ENCODE peak calls at places on chromosomes 11 and 22, in eight cellular contexts. G, F, M, T, P, Q, N and I are unnamed samples.
A peak's percentile ranks its signal among the peaks of the same experiment; 100 is the strongest.

GRCh38 chr11:117878939-117879475 is 2.5 kb upstream of the FXYD6 start:
- DNase-seq in G (no peak), F (no peak), M (no peak), T (no peak), P (no peak), Q (no peak), N (no peak), I (no peak)

GRCh38 chr22:42700901-42701300 is 19.8 kb downstream of the A4GALT start:
- DNase-seq in G (no peak), F (no peak), M (no peak), T (no peak), P (no peak), Q (no peak), N (no peak), I (no peak)

GRCh38 chr11:77386178-77386577 is 84.7 kb upstream of the GDPD4 start:
- DNase-seq in G (no peak), F (no peak), M (no peak), T (no peak), P (no peak), Q (no peak), N (no peak), I (no peak)

GRCh38 chr22:35914665-35915476 is 113.8 kb downstream of the RBFOX2 start:
- DNase-seq in G (no peak), F (peak; percentile 92), M (peak; percentile 91), T (peak; percentile 50), P (no peak), Q (peak; percentile 75), N (peak; percentile 83), I (no peak)

GRCh38 chr11:46210133-46210636 is 67.3 kb upstream of the CREB3L1 start:
- DNase-seq in G (no peak), F (peak; percentile 87), M (peak; percentile 16), T (no peak), P (peak; percentile 44), Q (no peak), N (peak; percentile 75), I (no peak)

GRCh38 chr11:77633856-77634425 is 3.7 kb downstream of the CLNS1A start:
- DNase-seq in G (no peak), F (peak; percentile 56), M (no peak), T (no peak), P (no peak), Q (no peak), N (no peak), I (no peak)

GRCh38 chr11:74388678-74389327 is 9.4 kb downstream of the PGM2L1 start:
- DNase-seq in G (no peak), F (peak; percentile 62), M (peak; percentile 11), T (no peak), P (peak; percentile 60), Q (peak; percentile 88), N (peak; percentile 37), I (no peak)

GRCh38 chr22:11616811-11617210 is 3911.2 kb upstream of the OR11H1 start:
- DNase-seq in G (no peak), F (no peak), M (no peak), T (no peak), P (no peak), Q (no peak), N (no peak), I (no peak)

GRCh38 chr11:75270896-75271415 is 30.4 kb downstream of the TPBGL start:
- DNase-seq in G (no peak), F (peak; percentile 32), M (no peak), T (no peak), P (peak; percentile 50), Q (peak; percentile 42), N (no peak), I (no peak)

GRCh38 chr11:94650756-94651155 is 83.6 kb downstream of the PIWIL4 start:
- DNase-seq in G (peak; percentile 62), F (peak; percentile 73), M (peak; percentile 78), T (no peak), P (no peak), Q (peak; percentile 46), N (peak; percentile 52), I (no peak)

GRCh38 chr11:36151933-36152580 is 137.2 kb downstream of the COMMD9 start:
- DNase-seq in G (no peak), F (peak; percentile 22), M (no peak), T (no peak), P (no peak), Q (no peak), N (no peak), I (no peak)

GRCh38 chr11:34501500-34501899 is 12.1 kb downstream of the ELF5 start:
- DNase-seq in G (no peak), F (peak; percentile 66), M (no peak), T (no peak), P (no peak), Q (no peak), N (no peak), I (no peak)

GRCh38 chr11:35419713-35420333 is 465 bp upstream of the SLC1A2 start:
- DNase-seq in G (peak; percentile 27), F (no peak), M (no peak), T (no peak), P (peak; percentile 15), Q (no peak), N (no peak), I (no peak)

GRCh38 chr22:19610518-19611253 is 86.5 kb upstream of the CLDN5 start:
- DNase-seq in G (no peak), F (no peak), M (no peak), T (no peak), P (no peak), Q (peak; percentile 68), N (no peak), I (peak; percentile 50)

GRCh38 chr22:24716602-24717001 is 57.9 kb downstream of the PIWIL3 start:
- DNase-seq in G (no peak), F (no peak), M (no peak), T (no peak), P (no peak), Q (no peak), N (no peak), I (no peak)

GRCh38 chr11:60842688-60843605 is 1.0 kb downstream of the CCDC86 start:
- DNase-seq in G (no peak), F (no peak), M (no peak), T (no peak), P (no peak), Q (no peak), N (peak; percentile 29), I (no peak)

GRCh38 chr11:8671242-8671641 is 11.2 kb downstream of the TRIM66 start:
- DNase-seq in G (peak; percentile 17), F (peak; percentile 94), M (peak; percentile 92), T (no peak), P (no peak), Q (no peak), N (peak; percentile 83), I (no peak)

GRCh38 chr11:6194065-6194581 is 4.9 kb upstream of the OR52W1 start:
- DNase-seq in G (no peak), F (no peak), M (no peak), T (no peak), P (no peak), Q (no peak), N (no peak), I (no peak)

GRCh38 chr11:12683857-12684256 is 9.6 kb downstream of the TEAD1 start:
- DNase-seq in G (no peak), F (no peak), M (no peak), T (no peak), P (no peak), Q (no peak), N (no peak), I (no peak)

GRCh38 chr11:3202305-3202704 is 16.3 kb downstream of the MRGPRG start:
- DNase-seq in G (no peak), F (no peak), M (no peak), T (no peak), P (no peak), Q (no peak), N (no peak), I (no peak)

GRCh38 chr11:3201677-3202181 is 16.9 kb downstream of the MRGPRG start:
- DNase-seq in G (no peak), F (no peak), M (no peak), T (no peak), P (no peak), Q (no peak), N (no peak), I (no peak)

GRCh38 chr11:3202759-3203158 is 15.9 kb downstream of the MRGPRG start:
- DNase-seq in G (no peak), F (no peak), M (peak; percentile 58), T (no peak), P (no peak), Q (no peak), N (no peak), I (peak; percentile 91)

GRCh38 chr11:3204141-3205015 is 14.2 kb downstream of the MRGPRG start:
- DNase-seq in G (no peak), F (no peak), M (no peak), T (no peak), P (no peak), Q (no peak), N (no peak), I (peak; percentile 76)

GRCh38 chr11:3203221-3204043 is 15.2 kb downstream of the MRGPRG start:
- DNase-seq in G (no peak), F (no peak), M (no peak), T (no peak), P (no peak), Q (no peak), N (no peak), I (peak; percentile 85)
- TF ChIP-seq CTCF in G (no peak), F (no peak), M (no peak), T (peak; percentile 22), P (no peak), Q (no peak), N (no peak), I (no peak)

GRCh38 chr11:69818243-69819108 is 740 bp downstream of the FGF3 start:
- DNase-seq in G (no peak), F (no peak), M (no peak), T (no peak), P (no peak), Q (no peak), N (no peak), I (no peak)

GRCh38 chr11:69819109-69819490 is at the start of gene FGF3:
- DNase-seq in G (no peak), F (no peak), M (no peak), T (no peak), P (no peak), Q (no peak), N (no peak), I (no peak)

GRCh38 chr11:69821511-69822040 is 2.4 kb upstream of the FGF3 start:
- DNase-seq in G (no peak), F (no peak), M (no peak), T (no peak), P (no peak), Q (no peak), N (no peak), I (no peak)

GRCh38 chr11:69820441-69820840 is 1.2 kb upstream of the FGF3 start:
- DNase-seq in G (no peak), F (no peak), M (no peak), T (no peak), P (no peak), Q (no peak), N (no peak), I (no peak)

GRCh38 chr11:69819541-69820070 is 390 bp upstream of the FGF3 start:
- DNase-seq in G (no peak), F (no peak), M (no peak), T (no peak), P (no peak), Q (no peak), N (no peak), I (no peak)
- TF ChIP-seq CTCF in G (no peak), F (no peak), M (no peak), T (no peak), P (no peak), Q (no peak), N (no peak), I (no peak)

GRCh38 chr11:67261635-67261941 is 4.7 kb upstream of the GRK2 start:
- DNase-seq in G (no peak), F (no peak), M (no peak), T (no peak), P (no peak), Q (peak; percentile 48), N (no peak), I (no peak)
- TF ChIP-seq CTCF in G (peak; percentile 11), F (peak; percentile 30), M (no peak), T (peak; percentile 16), P (no peak), Q (no peak), N (no peak), I (peak; percentile 77)

GRCh38 chr11:119584193-119585037 is 144.6 kb downstream of the NECTIN1 start:
- DNase-seq in G (peak; percentile 28), F (peak; percentile 73), M (no peak), T (peak; percentile 25), P (no peak), Q (peak; percentile 44), N (peak; percentile 26), I (peak; percentile 89)
- TF ChIP-seq CTCF in G (no peak), F (no peak), M (no peak), T (no peak), P (no peak), Q (no peak), N (no peak), I (no peak)